ENCODE peak calls at places on chromosome 3, in six cellular contexts. Q is breast epithelium; L is HCT116; W is uterus; H is cardiac muscle cell; X is CD8-positive, alpha-beta T cell. F is an unnamed sample.

GRCh38 chr3:46926039-46926438 is 48.5 kb downstream of the PTH1R start:
- DNase-seq in L (no peak), H (no peak), Q (no peak), W (no peak), X (no peak), F (no peak)

GRCh38 chr3:132554437-132554836 is 42.6 kb upstream of the ACKR4 start:
- DNase-seq in Q (no peak), H (no peak), W (no peak), X (no peak), L (no peak), F (no peak)

GRCh38 chr3:166243511-166243910 is 406.3 kb upstream of the BCHE start:
- DNase-seq in H (no peak), W (no peak), X (no peak), Q (no peak), L (no peak), F (no peak)

GRCh38 chr3:177966493-177966892 is 569.7 kb upstream of the KCNMB2 start:
- DNase-seq in Q (no peak), W (no peak), H (no peak), X (no peak), L (no peak), F (no peak)

GRCh38 chr3:172129868-172130751 is 90.7 kb downstream of the FNDC3B start:
- DNase-seq in H (no peak), Q (peak; percentile 81), X (peak; percentile 57), W (peak; percentile 97), L (peak; percentile 91), F (peak; percentile 96)

GRCh38 chr3:172646439-172647015 is 64.3 kb downstream of the NCEH1 start:
- DNase-seq in L (no peak), X (no peak), W (no peak), H (no peak), Q (no peak), F (no peak)

GRCh38 chr3:86563358-86563970 is 427.5 kb downstream of the VGLL3 start:
- DNase-seq in H (peak; percentile 69), W (no peak), Q (no peak), X (no peak), L (peak; percentile 3), F (peak; percentile 0)

GRCh38 chr3:14335774-14336413 is 66.5 kb upstream of the SLC6A6 start:
- DNase-seq in L (no peak), W (no peak), Q (no peak), X (no peak), H (no peak), F (no peak)

GRCh38 chr3:15796771-15797599 is 794 bp downstream of the ANKRD28 start:
- DNase-seq in Q (no peak), W (no peak), L (peak; percentile 56), X (no peak), H (peak; percentile 8), F (peak; percentile 34)

GRCh38 chr3:130649061-130649654 is 97.5 kb downstream of the PIK3R4 start:
- DNase-seq in X (no peak), H (no peak), L (no peak), Q (no peak), W (no peak), F (no peak)

GRCh38 chr3:32340039-32340438 is 51.6 kb upstream of the CMTM7 start:
- DNase-seq in X (peak; percentile 21), W (no peak), Q (no peak), H (peak; percentile 61), L (peak; percentile 35), F (no peak)

DNA sequence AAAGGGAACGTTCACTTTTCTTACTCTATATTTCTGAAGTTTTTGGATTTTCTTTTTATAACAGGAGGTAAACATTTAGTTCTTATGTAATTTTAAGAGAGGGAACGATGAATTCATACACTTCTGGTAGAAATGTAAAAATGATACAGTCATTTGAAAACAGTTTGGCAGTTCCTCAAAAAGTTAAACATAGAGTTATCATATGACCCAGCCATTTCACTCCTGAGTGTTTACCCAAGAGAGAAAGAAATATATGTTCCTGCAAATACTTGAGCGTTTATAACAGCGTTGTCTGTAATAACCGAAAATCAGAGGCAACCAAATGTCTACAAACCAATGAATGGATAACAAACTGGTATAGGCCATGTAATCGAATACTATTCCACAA is 20.8 kb upstream of the CCR9 start:
- DNase-seq in L (no peak), H (no peak), W (no peak), X (no peak), Q (no peak), F (no peak)
- H3K4me3 ChIP-seq in L (no peak overlapping the region), H (no peak overlapping the region), W (no peak overlapping the region), X (no peak overlapping the region), Q (no peak overlapping the region), F (no peak overlapping the region)

GRCh38 chr3:134833453-134834163 is 38.5 kb downstream of the EPHB1 start:
- DNase-seq in H (no peak), X (no peak), W (no peak), Q (no peak), L (no peak), F (no peak)
- H3K27ac ChIP-seq in H (no peak overlapping the region), X (no peak overlapping the region), W (no peak overlapping the region), Q (no peak overlapping the region), L (no peak overlapping the region), F (no peak overlapping the region)

GRCh38 chr3:125594581-125595011 is 701 bp downstream of the OSBPL11 start:
- DNase-seq in H (peak; percentile 37), L (no peak), Q (no peak), W (no peak), X (peak; percentile 17), F (no peak)
- TF ChIP-seq CTCF in H (no peak), L (no peak), Q (no peak), W (no peak), X (no peak), F (no peak)

DNA sequence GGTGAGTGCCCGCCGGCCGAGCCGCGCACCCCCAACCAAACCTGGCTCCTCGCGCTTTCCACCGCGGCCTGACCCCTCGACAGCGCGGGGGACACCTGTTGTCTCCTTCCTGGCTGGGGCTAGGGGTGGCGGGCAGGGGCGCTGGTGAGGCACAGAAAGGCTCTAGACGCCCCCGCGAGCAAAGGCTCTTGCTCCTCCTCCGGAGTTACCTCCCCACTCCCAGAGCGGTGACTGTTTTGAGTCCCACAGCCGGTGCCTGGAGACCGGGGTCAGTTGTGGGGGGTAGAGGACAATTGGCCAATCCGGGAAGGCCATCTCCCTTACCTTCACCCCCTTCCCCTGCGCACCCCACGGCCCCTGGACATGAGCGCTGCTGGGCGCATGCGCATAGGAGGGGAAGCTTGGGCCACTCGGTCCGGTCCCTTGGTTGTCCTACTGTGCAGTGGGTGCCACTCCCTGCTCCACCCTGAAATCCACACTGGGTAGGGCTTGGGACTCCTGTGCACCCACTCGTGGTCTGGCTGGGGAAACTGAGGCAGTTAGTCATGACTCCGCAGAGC is 554 bp downstream of the CHST13 start:
- DNase-seq in Q (no peak), X (no peak), L (no peak), W (no peak), H (no peak), F (no peak)
- H3K4me3 ChIP-seq in Q (peak overlapping the region; percentile 35), X (no peak overlapping the region), L (peak overlapping the region; percentile 55), W (no peak overlapping the region), H (peak overlapping the region; percentile 39), F (peak overlapping the region; percentile 47)

GRCh38 chr3:34683851-34684250 is 885.4 kb downstream of the PDCD6IP start:
- DNase-seq in X (peak; percentile 18), Q (no peak), L (no peak), W (peak; percentile 22), H (peak; percentile 83), F (no peak)
- H3K27ac ChIP-seq in X (no peak overlapping the region), Q (no peak overlapping the region), L (no peak overlapping the region), W (no peak overlapping the region), H (no peak overlapping the region), F (no peak overlapping the region)

DNA sequence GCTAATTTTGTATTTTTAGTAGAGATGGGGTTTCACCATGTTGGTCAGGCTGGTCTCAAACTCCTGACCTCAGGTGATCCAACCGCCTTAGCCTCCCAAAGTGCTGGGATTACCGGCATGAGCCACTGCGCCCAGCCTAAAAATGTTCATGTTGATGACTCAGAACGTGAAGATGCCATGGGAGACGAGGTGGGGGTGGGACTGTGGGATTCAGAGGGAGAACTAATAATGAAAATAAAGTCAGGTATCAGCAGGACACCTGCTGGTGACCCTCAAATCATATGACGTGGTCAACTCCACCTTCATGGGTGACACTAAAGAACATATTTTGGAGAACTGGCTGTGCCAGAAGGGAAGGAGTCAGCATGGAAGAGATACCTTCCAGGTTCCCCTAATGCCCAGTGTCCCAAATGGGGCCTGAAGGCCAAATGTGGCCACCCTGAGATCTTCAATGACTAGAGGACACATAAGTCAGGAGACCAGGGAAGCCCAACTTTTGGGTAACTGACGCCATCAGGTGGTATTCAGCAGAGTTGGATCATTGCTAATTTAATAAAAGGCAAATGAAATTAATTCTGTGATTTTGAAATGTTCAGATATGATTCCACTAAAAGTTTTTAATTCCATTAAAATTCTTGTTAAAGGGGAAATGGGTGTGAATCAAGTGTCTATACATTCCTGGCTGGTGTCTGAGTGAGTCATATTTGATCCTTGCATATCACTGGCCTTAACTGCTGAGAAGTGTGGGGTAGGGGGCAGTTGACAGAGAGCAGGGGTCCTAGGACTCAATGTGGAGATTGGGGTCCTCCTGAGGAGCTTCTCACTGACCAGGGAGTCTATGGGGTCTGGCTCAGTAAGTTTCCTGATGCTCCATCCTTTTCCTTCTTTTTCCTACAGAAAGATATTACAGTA is 88.6 kb upstream of the GSK3B start:
- DNase-seq in L (peak; percentile 26), W (no peak), Q (no peak), X (no peak), H (no peak), F (no peak)
- TF ChIP-seq CTCF in L (peak; percentile 91), W (no peak), Q (peak; percentile 26), X (no peak), H (peak; percentile 47), F (peak; percentile 49)

GRCh38 chr3:138914870-138915502 is 32.0 kb downstream of the FOXL2 start:
- DNase-seq in X (no peak), Q (no peak), H (no peak), L (no peak), W (no peak), F (no peak)
- H3K4me3 ChIP-seq in X (peak overlapping the region; percentile 99), Q (peak overlapping the region; percentile 56), H (peak overlapping the region; percentile 83), L (peak overlapping the region; percentile 71), W (peak overlapping the region; percentile 72), F (peak overlapping the region; percentile 58)

GRCh38 chr3:126703512-126704493 is at the start of gene CHCHD6:
- DNase-seq in Q (peak; percentile 96), W (peak; percentile 94), H (peak; percentile 99), L (peak; percentile 93), X (peak; percentile 95), F (peak; percentile 91)
- H3K27ac ChIP-seq in Q (no peak within 1 kb of the TSS), W (peak within 1 kb of the TSS; percentile 29), H (no peak within 1 kb of the TSS), L (peak within 1 kb of the TSS; percentile 52), X (peak within 1 kb of the TSS; percentile 36), F (no peak within 1 kb of the TSS)

GRCh38 chr3:43948013-43948412 is 257.3 kb downstream of the ABHD5 start:
- DNase-seq in Q (no peak), L (no peak), W (no peak), H (no peak), X (no peak), F (no peak)
- TF ChIP-seq CTCF in Q (no peak), L (no peak), W (no peak), H (no peak), X (no peak), F (no peak)